ENCODE peak calls at places on chromosomes 2 and 18, in four cellular contexts. One of them, this sample, is unnamed.
A peak's percentile ranks its signal among the peaks of the same experiment; 100 is the strongest.

GRCh38 chr2:217797661-217798069 is 205.1 kb downstream of the TNS1 start:
- DNase-seq in SK-N-SH: peak; percentile 13
- DNase-seq in OCI-LY7: peak; percentile 17
- DNase-seq in GM23338: no peak
- DNase-seq in this sample: no peak

GRCh38 chr2:34115076-34115475 is 516.0 kb upstream of the FAM98A start:
- DNase-seq in SK-N-SH: no peak
- DNase-seq in OCI-LY7: no peak
- DNase-seq in GM23338: no peak
- DNase-seq in this sample: no peak

GRCh38 chr2:222296311-222296736 is 2.5 kb downstream of the PAX3 start:
- DNase-seq in SK-N-SH: no peak
- DNase-seq in OCI-LY7: no peak
- DNase-seq in GM23338: no peak
- DNase-seq in this sample: no peak

GRCh38 chr2:21317131-21317530 is 193.4 kb downstream of the TDRD15 start:
- DNase-seq in SK-N-SH: peak; percentile 55
- DNase-seq in OCI-LY7: peak; percentile 65
- DNase-seq in GM23338: peak; percentile 75
- DNase-seq in this sample: peak; percentile 76

GRCh38 chr18:48230459-48231113 is 178.6 kb downstream of the ZBTB7C start:
- DNase-seq in SK-N-SH: peak; percentile 79
- DNase-seq in OCI-LY7: peak; percentile 14
- DNase-seq in GM23338: peak; percentile 88
- DNase-seq in this sample: peak; percentile 80

GRCh38 chr2:177355874-177356273 is 36.7 kb upstream of the AGPS start:
- DNase-seq in SK-N-SH: no peak
- DNase-seq in OCI-LY7: no peak
- DNase-seq in GM23338: no peak
- DNase-seq in this sample: no peak

GRCh38 chr2:42860518-42861094 is 68.2 kb upstream of the HAAO start:
- DNase-seq in SK-N-SH: no peak
- DNase-seq in OCI-LY7: no peak
- DNase-seq in GM23338: no peak
- DNase-seq in this sample: no peak

GRCh38 chr2:105734762-105735538 is 9.8 kb upstream of the NCK2 start:
- DNase-seq in SK-N-SH: no peak
- DNase-seq in OCI-LY7: no peak
- DNase-seq in GM23338: no peak
- DNase-seq in this sample: no peak

GRCh38 chr2:239433777-239434396 is 33.1 kb upstream of the HDAC4 start:
- DNase-seq in SK-N-SH: no peak
- DNase-seq in OCI-LY7: no peak
- DNase-seq in GM23338: no peak
- DNase-seq in this sample: no peak

GRCh38 chr2:165902929-165903328 is 50.6 kb downstream of the TTC21B start:
- DNase-seq in SK-N-SH: no peak
- DNase-seq in OCI-LY7: no peak
- DNase-seq in GM23338: no peak
- DNase-seq in this sample: no peak

GRCh38 chr2:108271691-108272253 is 16.9 kb upstream of the SULT1C2 start:
- DNase-seq in SK-N-SH: no peak
- DNase-seq in OCI-LY7: no peak
- DNase-seq in GM23338: no peak
- DNase-seq in this sample: no peak

GRCh38 chr2:240452471-240453256 is 17.2 kb downstream of the GPC1 start:
- DNase-seq in SK-N-SH: peak; percentile 98
- DNase-seq in OCI-LY7: no peak
- DNase-seq in GM23338: peak; percentile 72
- DNase-seq in this sample: peak; percentile 84

GRCh38 chr18:31291688-31292087 is 26.3 kb upstream of the DSG1 start:
- DNase-seq in SK-N-SH: no peak
- DNase-seq in OCI-LY7: no peak
- DNase-seq in GM23338: no peak
- DNase-seq in this sample: no peak

GRCh38 chr18:10062292-10062940 is 148.6 kb downstream of the VAPA start:
- DNase-seq in SK-N-SH: peak; percentile 56
- DNase-seq in OCI-LY7: no peak
- DNase-seq in GM23338: no peak
- DNase-seq in this sample: no peak

GRCh38 chr2:240291337-240291751 is 144.1 kb upstream of the GPC1 start:
- DNase-seq in SK-N-SH: no peak
- DNase-seq in OCI-LY7: no peak
- DNase-seq in GM23338: no peak
- DNase-seq in this sample: no peak

GRCh38 chr2:75074228-75074627 is 115.8 kb downstream of the POLE4 start:
- DNase-seq in SK-N-SH: no peak
- DNase-seq in OCI-LY7: no peak
- DNase-seq in GM23338: peak; percentile 12
- DNase-seq in this sample: no peak
- TF ChIP-seq EZH2phosphoT487 in SK-N-SH: no peak
- TF ChIP-seq EZH2phosphoT487 in OCI-LY7: no peak
- TF ChIP-seq EZH2phosphoT487 in GM23338: no peak
- TF ChIP-seq EZH2phosphoT487 in this sample: no peak

GRCh38 chr2:16925145-16925544 is 259.5 kb upstream of the CYRIA start:
- DNase-seq in SK-N-SH: no peak
- DNase-seq in OCI-LY7: no peak
- DNase-seq in GM23338: no peak
- DNase-seq in this sample: no peak
- TF ChIP-seq EZH2phosphoT487 in SK-N-SH: no peak
- TF ChIP-seq EZH2phosphoT487 in OCI-LY7: no peak
- TF ChIP-seq EZH2phosphoT487 in GM23338: no peak
- TF ChIP-seq EZH2phosphoT487 in this sample: no peak

GRCh38 chr2:159976527-159977163 is 85.8 kb downstream of the PLA2R1 start:
- DNase-seq in SK-N-SH: no peak
- DNase-seq in OCI-LY7: no peak
- DNase-seq in GM23338: no peak
- DNase-seq in this sample: no peak

GRCh38 chr2:159968282-159968900 is 94.0 kb downstream of the PLA2R1 start:
- DNase-seq in SK-N-SH: peak; percentile 39
- DNase-seq in OCI-LY7: peak; percentile 28
- DNase-seq in GM23338: peak; percentile 87
- DNase-seq in this sample: peak; percentile 57

GRCh38 chr2:159971365-159972122 is 90.9 kb downstream of the PLA2R1 start:
- DNase-seq in SK-N-SH: no peak
- DNase-seq in OCI-LY7: peak; percentile 11
- DNase-seq in GM23338: no peak
- DNase-seq in this sample: no peak

DNA sequence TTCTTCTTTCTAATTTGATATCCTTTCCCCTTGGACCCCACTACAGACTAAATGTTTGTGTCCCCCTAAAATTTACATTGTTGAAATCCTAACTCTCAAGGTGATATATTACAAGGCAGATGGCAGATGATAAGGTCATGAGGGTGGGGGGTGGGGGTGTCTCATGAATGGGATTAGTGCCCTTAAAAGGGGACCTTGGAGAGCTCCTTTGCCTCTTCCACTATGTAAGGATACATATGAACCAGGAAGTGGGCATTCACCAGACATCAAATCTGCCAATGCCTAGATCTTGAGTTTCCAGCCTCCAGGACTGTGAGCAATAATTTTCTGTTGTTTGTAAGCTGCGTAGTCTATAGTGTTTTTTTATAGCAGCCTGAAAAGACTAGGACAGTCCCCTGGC is 89.1 kb downstream of the PLA2R1 start:
- DNase-seq in SK-N-SH: no peak
- DNase-seq in OCI-LY7: no peak
- DNase-seq in GM23338: no peak
- DNase-seq in this sample: no peak
- TF ChIP-seq EZH2phosphoT487 in SK-N-SH: no peak
- TF ChIP-seq EZH2phosphoT487 in OCI-LY7: no peak
- TF ChIP-seq EZH2phosphoT487 in GM23338: no peak
- TF ChIP-seq EZH2phosphoT487 in this sample: no peak

GRCh38 chr2:137896467-137896866 is 67.8 kb upstream of the HNMT start:
- DNase-seq in SK-N-SH: no peak
- DNase-seq in OCI-LY7: no peak
- DNase-seq in GM23338: no peak
- DNase-seq in this sample: no peak
- TF ChIP-seq EZH2phosphoT487 in SK-N-SH: no peak
- TF ChIP-seq EZH2phosphoT487 in OCI-LY7: no peak
- TF ChIP-seq EZH2phosphoT487 in GM23338: no peak
- TF ChIP-seq EZH2phosphoT487 in this sample: no peak

GRCh38 chr2:64363848-64364247 is 90.1 kb upstream of the LGALSL start:
- DNase-seq in SK-N-SH: no peak
- DNase-seq in OCI-LY7: peak; percentile 65
- DNase-seq in GM23338: peak; percentile 61
- DNase-seq in this sample: no peak
- TF ChIP-seq EZH2phosphoT487 in SK-N-SH: no peak
- TF ChIP-seq EZH2phosphoT487 in OCI-LY7: no peak
- TF ChIP-seq EZH2phosphoT487 in GM23338: no peak
- TF ChIP-seq EZH2phosphoT487 in this sample: no peak

GRCh38 chr18:58666176-58666575 is 5.1 kb upstream of the MALT1 start:
- DNase-seq in SK-N-SH: no peak
- DNase-seq in OCI-LY7: no peak
- DNase-seq in GM23338: no peak
- DNase-seq in this sample: no peak
- TF ChIP-seq EZH2phosphoT487 in SK-N-SH: no peak
- TF ChIP-seq EZH2phosphoT487 in OCI-LY7: no peak
- TF ChIP-seq EZH2phosphoT487 in GM23338: no peak
- TF ChIP-seq EZH2phosphoT487 in this sample: no peak

GRCh38 chr18:12282436-12283039 is 25.5 kb upstream of the TUBB6 start:
- DNase-seq in SK-N-SH: no peak
- DNase-seq in OCI-LY7: no peak
- DNase-seq in GM23338: no peak
- DNase-seq in this sample: no peak
- TF ChIP-seq EZH2phosphoT487 in SK-N-SH: no peak
- TF ChIP-seq EZH2phosphoT487 in OCI-LY7: no peak
- TF ChIP-seq EZH2phosphoT487 in GM23338: no peak
- TF ChIP-seq EZH2phosphoT487 in this sample: no peak